ENCODE peak calls at places on chromosomes 3 and 15, in five cellular contexts. O is cardiac muscle cell; P is SK-N-SH; A is CD4-positive, alpha-beta memory T cell; D is neural progenitor cell. Z is an unnamed sample.

GRCh38 chr3:70431906-70432305 is 119.5 kb upstream of the MDFIC2 start:
- DNase-seq in O (no peak), D (no peak), P (no peak), A (no peak), Z (no peak)

GRCh38 chr3:113194747-113195400 is 16.5 kb upstream of the BOC start:
- DNase-seq in A (no peak), O (peak; percentile 15), P (peak; percentile 56), D (peak; percentile 16), Z (no peak)

GRCh38 chr15:77540346-77541060 is 92.2 kb downstream of the LINGO1 start:
- DNase-seq in O (no peak), A (no peak), D (no peak), P (no peak), Z (no peak)

GRCh38 chr3:173513123-173513522 is 115.6 kb downstream of the NLGN1 start:
- DNase-seq in O (no peak), P (no peak), A (no peak), D (no peak), Z (no peak)

GRCh38 chr15:74007820-74008371 is 13.4 kb downstream of the PML start:
- DNase-seq in D (no peak), O (no peak), A (no peak), P (no peak), Z (no peak)

GRCh38 chr3:50817756-50818518 is 143.2 kb downstream of the DOCK3 start:
- DNase-seq in A (no peak), P (no peak), D (no peak), O (no peak), Z (no peak)

GRCh38 chr3:22594990-22595389 is 608.1 kb upstream of the UBE2E2 start:
- DNase-seq in A (no peak), D (no peak), P (no peak), O (no peak), Z (no peak)

GRCh38 chr3:168881804-168882203 is 781.7 kb downstream of the MECOM start:
- DNase-seq in P (no peak), O (no peak), A (no peak), D (no peak), Z (no peak)

GRCh38 chr15:64013179-64014043 is 32.9 kb downstream of the DAPK2 start:
- DNase-seq in A (no peak), P (peak; percentile 28), D (peak; percentile 17), O (no peak), Z (no peak)

GRCh38 chr3:14791343-14791945 is 27.3 kb upstream of the FGD5 start:
- DNase-seq in P (peak; percentile 85), O (peak; percentile 65), D (peak; percentile 86), A (peak; percentile 43), Z (peak; percentile 77)

GRCh38 chr15:64343841-64344240 is 12.1 kb downstream of the CSNK1G1 start:
- DNase-seq in O (no peak), P (no peak), D (no peak), A (no peak), Z (no peak)

GRCh38 chr3:130827486-130827885 is 66.4 kb upstream of the ATP2C1 start:
- DNase-seq in P (no peak), D (no peak), A (no peak), O (no peak), Z (no peak)

GRCh38 chr3:3800076-3800448 is 831 bp downstream of the LRRN1 start:
- DNase-seq in O (no peak), D (peak; percentile 51), A (no peak), P (peak; percentile 78), Z (peak; percentile 14)

GRCh38 chr3:136075218-136075808 is 109.8 kb downstream of the PPP2R3A start:
- DNase-seq in A (peak; percentile 68), O (peak; percentile 92), P (peak; percentile 53), D (peak; percentile 81), Z (peak; percentile 58)

GRCh38 chr3:179544981-179545645 is 17.6 kb upstream of the ACTL6A start:
- DNase-seq in O (peak; percentile 46), P (no peak), A (no peak), D (no peak), Z (no peak)

GRCh38 chr3:40780341-40780800 is 255.6 kb downstream of the ZNF621 start:
- DNase-seq in P (no peak), D (peak; percentile 68), A (no peak), O (peak; percentile 85), Z (no peak)

GRCh38 chr3:16768956-16769355 is 115.8 kb upstream of the PLCL2 start:
- DNase-seq in P (no peak), A (no peak), D (peak; percentile 20), O (peak; percentile 84), Z (no peak)

GRCh38 chr3:8445861-8446260 is 55.8 kb upstream of the LMCD1 start:
- DNase-seq in P (no peak), D (no peak), O (peak; percentile 97), A (no peak), Z (no peak)

GRCh38 chr3:8446845-8447244 is 54.8 kb upstream of the LMCD1 start:
- DNase-seq in O (no peak), P (no peak), D (no peak), A (no peak), Z (no peak)

GRCh38 chr3:8443829-8444791 is 57.5 kb upstream of the LMCD1 start:
- DNase-seq in P (peak; percentile 76), D (peak; percentile 84), O (peak; percentile 99), A (no peak), Z (peak; percentile 39)

GRCh38 chr3:8442993-8443670 is 58.5 kb upstream of the LMCD1 start:
- DNase-seq in D (no peak), O (no peak), P (peak; percentile 18), A (no peak), Z (no peak)

DNA sequence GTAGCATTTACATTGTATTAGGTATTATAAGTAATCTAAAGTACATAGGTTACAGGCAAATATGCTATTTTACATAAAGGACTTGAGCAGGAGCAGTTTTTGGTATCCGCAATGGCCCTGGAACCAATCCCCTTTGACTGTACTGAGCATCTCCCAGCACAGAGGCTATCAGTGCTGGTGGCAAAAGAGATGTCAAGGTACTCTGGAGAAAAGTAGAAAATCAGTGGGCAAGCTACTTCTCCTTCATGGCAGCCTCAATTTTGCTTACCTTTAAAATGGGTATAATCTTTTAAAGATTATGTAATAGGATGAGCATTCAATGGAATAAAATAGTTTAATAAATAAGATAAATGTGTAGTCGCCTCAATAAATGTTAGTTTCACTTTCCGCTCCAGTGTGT is 56.7 kb upstream of the LMCD1 start:
- DNase-seq in A (no peak), P (no peak), O (no peak), D (no peak), Z (no peak)
- H3K27ac ChIP-seq in A (no peak overlapping the region), P (peak overlapping the region; percentile 98), O (peak overlapping the region; percentile 73), D (no peak overlapping the region), Z (no peak overlapping the region)

GRCh38 chr15:40045572-40046217 is 6.7 kb upstream of the SRP14 start:
- DNase-seq in O (no peak), P (no peak), D (no peak), A (no peak), Z (no peak)
- H3K4me3 ChIP-seq in O (no peak overlapping the region), P (no peak overlapping the region), D (no peak overlapping the region), A (peak overlapping the region; percentile 1), Z (no peak overlapping the region)

DNA sequence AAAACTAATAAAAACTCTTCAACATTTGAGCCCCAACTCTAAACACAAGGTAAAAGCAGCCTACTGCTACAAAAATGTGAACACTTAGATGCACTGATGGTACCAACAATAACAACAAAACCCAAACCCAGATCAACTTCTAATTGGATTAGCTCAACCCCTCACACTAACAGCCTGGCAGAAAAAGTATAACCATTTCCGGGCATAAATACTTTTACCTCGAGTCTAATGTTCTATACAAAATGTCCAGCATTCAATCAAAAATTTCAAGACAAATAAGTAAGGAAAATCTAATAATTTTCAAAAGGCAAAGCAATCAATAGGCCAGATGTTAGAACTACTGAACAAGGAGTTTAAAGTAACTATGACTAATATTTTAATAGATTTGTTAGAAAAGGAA is 303.3 kb downstream of the ARRDC4 start:
- DNase-seq in D (no peak), A (no peak), P (no peak), O (no peak), Z (no peak)
- H3K9me3 ChIP-seq in D (peaks cover 8% of the 10 kb centered on the region), A (no peaks in the 10 kb centered on the region), P (no peaks in the 10 kb centered on the region), O (no peaks in the 10 kb centered on the region), Z (no peaks in the 10 kb centered on the region)

GRCh38 chr15:34642252-34642651 is 58.8 kb upstream of the GOLGA8B start:
- DNase-seq in O (no peak), P (peak; percentile 50), D (peak; percentile 37), A (no peak), Z (peak; percentile 10)

GRCh38 chr15:34644061-34644460 is 60.6 kb upstream of the GOLGA8B start:
- DNase-seq in A (no peak), D (no peak), P (no peak), O (peak; percentile 67), Z (no peak)

GRCh38 chr15:34648335-34648631 is 64.8 kb upstream of the GOLGA8B start:
- DNase-seq in P (no peak), A (no peak), D (no peak), O (no peak), Z (no peak)

GRCh38 chr15:34647569-34648334 is 64.3 kb upstream of the GOLGA8B start:
- DNase-seq in P (no peak), A (no peak), O (peak; percentile 1), D (no peak), Z (no peak)

GRCh38 chr15:34644851-34645250 is 61.4 kb upstream of the GOLGA8B start:
- DNase-seq in A (no peak), O (no peak), D (no peak), P (peak; percentile 4), Z (no peak)
- H3K27ac ChIP-seq in A (no peak overlapping the region), O (no peak overlapping the region), D (no peak overlapping the region), P (no peak overlapping the region), Z (no peak overlapping the region)

DNA sequence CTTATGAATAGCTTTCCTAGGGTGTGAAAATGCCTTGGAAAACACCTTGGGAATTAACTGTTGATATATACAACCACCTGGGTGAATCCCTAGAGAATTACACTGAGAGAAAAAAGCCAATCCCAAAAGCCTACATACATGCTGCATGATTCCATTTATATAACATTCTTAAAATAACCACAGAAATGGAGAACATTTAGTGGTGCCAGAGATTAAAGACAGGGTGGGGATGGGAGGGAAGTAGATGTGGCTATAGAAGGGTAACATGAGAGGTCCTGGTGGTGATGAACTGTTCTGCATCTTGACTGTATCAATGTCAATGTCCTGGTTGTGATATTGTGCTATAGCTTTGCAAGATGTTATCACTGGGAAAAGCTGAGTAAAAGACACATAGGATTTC is 291.0 kb downstream of the CLSTN2 start:
- DNase-seq in D (no peak), P (no peak), A (no peak), O (no peak), Z (no peak)
- H3K4me3 ChIP-seq in D (no peak overlapping the region), P (no peak overlapping the region), A (no peak overlapping the region), O (no peak overlapping the region), Z (no peak overlapping the region)

GRCh38 chr15:31853370-31853769 is 176.9 kb upstream of the CHRNA7 start:
- DNase-seq in A (no peak), P (no peak), O (no peak), D (no peak), Z (no peak)
- H3K9me3 ChIP-seq in A (no peaks in the 10 kb centered on the region), P (no peaks in the 10 kb centered on the region), O (no peaks in the 10 kb centered on the region), D (no peaks in the 10 kb centered on the region), Z (no peaks in the 10 kb centered on the region)

GRCh38 chr3:126581569-126581968 is 22.8 kb upstream of the C3orf22 start:
- DNase-seq in A (no peak), D (no peak), O (no peak), P (no peak), Z (no peak)
- H3K27ac ChIP-seq in A (no peak overlapping the region), D (no peak overlapping the region), O (no peak overlapping the region), P (no peak overlapping the region), Z (no peak overlapping the region)

Z was measured in WERI-Rb-1.